ENCODE peak calls at places on chromosome 11, in four cellular contexts. C is T-helper 2 cell; D is GM13976; W is activated CD4-positive, alpha-beta T cell treated with anti-CD3 and anti-CD28 coated beads, Interleukin-2, amount 50 U/mL, for 48 hours. Y is an unnamed sample.

GRCh38 chr11:57302489-57302888 is 22.3 kb downstream of the TNKS1BP1 start:
- DNase-seq in W (no peak), C (no peak), D (peak), Y (no peak)

GRCh38 chr11:12403995-12404345 is 26.6 kb downstream of the PARVA start:
- DNase-seq in D (no peak), C (no peak), W (no peak), Y (no peak)

GRCh38 chr11:84384637-84385227 is 1098.6 kb upstream of the CCDC90B start:
- DNase-seq in W (peak), C (no peak), D (peak), Y (peak)

GRCh38 chr11:67053896-67054850 is 2.5 kb upstream of the RHOD start:
- DNase-seq in D (peak), C (no peak), W (peak), Y (no peak)

GRCh38 chr11:65537620-65538231 is 12.8 kb downstream of the SCYL1 start:
- DNase-seq in W (no peak), C (no peak), D (no peak), Y (no peak)

GRCh38 chr11:68542617-68543016 is 82.1 kb downstream of the PPP6R3 start:
- DNase-seq in W (no peak), C (no peak), D (no peak), Y (no peak)

GRCh38 chr11:117996058-117996457 is 9.9 kb downstream of the IL10RA start:
- DNase-seq in C (no peak), W (no peak), D (no peak), Y (no peak)

GRCh38 chr11:101955701-101956100 is 39.4 kb upstream of the ANGPTL5 start:
- DNase-seq in W (no peak), D (no peak), C (no peak), Y (no peak)

GRCh38 chr11:125345706-125346561 is 150.1 kb downstream of the FEZ1 start:
- DNase-seq in C (no peak), D (peak), W (peak), Y (no peak)

GRCh38 chr11:109619498-109619897 is 197.5 kb downstream of the C11orf87 start:
- DNase-seq in D (no peak), W (no peak), C (no peak), Y (no peak)

GRCh38 chr11:57116654-57117053 is 65.1 kb upstream of the LRRC55 start:
- DNase-seq in D (peak), C (no peak), W (peak), Y (peak)

GRCh38 chr11:64723117-64723906 is at the start of gene NRXN2:
- DNase-seq in W (peak), C (peak), D (peak), Y (no peak)

GRCh38 chr11:19642185-19642591 is 70.4 kb upstream of the NAV2 start:
- DNase-seq in W (no peak), D (no peak), C (no peak), Y (no peak)

GRCh38 chr11:132549571-132549970 is 982.7 kb downstream of the OPCML start:
- DNase-seq in W (no peak), C (no peak), D (no peak), Y (no peak)

GRCh38 chr11:416757-417621 is 2.2 kb upstream of the SIGIRR start:
- DNase-seq in D (peak), W (peak), C (peak), Y (no peak)

GRCh38 chr11:110123003-110123402 is 29.8 kb downstream of the ZC3H12C start:
- DNase-seq in D (no peak), W (no peak), C (no peak), Y (no peak)

GRCh38 chr11:5059527-5059926 is at the start of gene OR52E2:
- DNase-seq in D (no peak), C (no peak), W (no peak), Y (no peak)

GRCh38 chr11:77672276-77672675 is 34.7 kb upstream of the CLNS1A start:
- DNase-seq in C (no peak), D (no peak), W (no peak), Y (no peak)

GRCh38 chr11:122025757-122026156 is 90.3 kb downstream of the BLID start:
- DNase-seq in D (no peak), C (no peak), W (no peak), Y (no peak)

GRCh38 chr11:4891996-4892640 is 10.4 kb downstream of the OR51T1 start:
- DNase-seq in C (no peak), W (no peak), D (no peak), Y (peak)

GRCh38 chr11:87097582-87097981 is 59.8 kb downstream of the TMEM135 start:
- DNase-seq in D (peak), C (no peak), W (peak), Y (peak)

Y was measured in Panc1.